ENCODE peak calls at places on chromosomes 4 and X, in six cellular contexts. J, P, A, B, Q and M are unnamed samples.
A peak's percentile ranks its signal among the peaks of the same experiment; 100 is the strongest.

GRCh38 chr4:143336828-143337599 is at the start of gene GAB1:
- DNase-seq in J (peak; percentile 92), P (peak; percentile 80), A (peak; percentile 85), B (peak; percentile 81), Q (peak; percentile 88), M (peak; percentile 79)

GRCh38 chr4:41361831-41362646 is 105.3 kb downstream of the UCHL1 start:
- DNase-seq in J (peak; percentile 41), P (no peak), A (peak; percentile 34), B (no peak), Q (no peak), M (no peak)

GRCh38 chr4:124275-125081 is at the start of gene ZNF718:
- DNase-seq in J (peak; percentile 98), P (peak; percentile 97), A (peak; percentile 97), B (peak; percentile 94), Q (peak; percentile 96), M (peak; percentile 97)

GRCh38 chr4:109993116-109993515 is 80.4 kb downstream of the EGF start:
- DNase-seq in J (no peak), P (no peak), A (no peak), B (no peak), Q (no peak), M (no peak)

GRCh38 chrX:47607091-47607490 is 12.6 kb downstream of the SYN1 start:
- DNase-seq in J (peak; percentile 22), P (no peak), A (no peak), B (no peak), Q (no peak), M (no peak)

GRCh38 chr4:105909699-105910340 is 14.5 kb downstream of the NPNT start:
- DNase-seq in J (no peak), P (peak; percentile 5), A (no peak), B (no peak), Q (no peak), M (no peak)

GRCh38 chr4:76458829-76459228 is 23.8 kb downstream of the SHROOM3 start:
- DNase-seq in J (peak; percentile 17), P (no peak), A (no peak), B (no peak), Q (no peak), M (peak; percentile 81)

GRCh38 chrX:130330706-130331105 is 9.0 kb upstream of the SLC25A14 start:
- DNase-seq in J (peak; percentile 49), P (peak; percentile 40), A (peak; percentile 84), B (peak; percentile 47), Q (peak; percentile 35), M (peak; percentile 5)

GRCh38 chrX:14698770-14699169 is 169.4 kb downstream of the GLRA2 start:
- DNase-seq in J (no peak), P (no peak), A (no peak), B (no peak), Q (no peak), M (no peak)

GRCh38 chr4:83138979-83139378 is 24.4 kb upstream of the PLAC8 start:
- DNase-seq in J (no peak), P (no peak), A (no peak), B (no peak), Q (no peak), M (no peak)

GRCh38 chr4:140637836-140638235 is 69.1 kb upstream of the UCP1 start:
- DNase-seq in J (no peak), P (no peak), A (peak; percentile 41), B (no peak), Q (peak; percentile 34), M (no peak)

GRCh38 chrX:29659911-29660310 is 555.5 kb upstream of the MAGEB2 start:
- DNase-seq in J (no peak), P (no peak), A (no peak), B (no peak), Q (no peak), M (no peak)

GRCh38 chr4:6568689-6569332 is 6.2 kb upstream of the MAN2B2 start:
- DNase-seq in J (peak; percentile 78), P (peak; percentile 79), A (no peak), B (no peak), Q (no peak), M (no peak)

GRCh38 chr4:67558493-67558892 is at the start of gene STAP1:
- DNase-seq in J (no peak), P (no peak), A (no peak), B (no peak), Q (no peak), M (no peak)

GRCh38 chrX:30301977-30302376 is 7.2 kb downstream of the NR0B1 start:
- DNase-seq in J (no peak), P (peak; percentile 43), A (no peak), B (no peak), Q (no peak), M (peak; percentile 18)

GRCh38 chr4:29853843-29854242 is 866.3 kb upstream of the PCDH7 start:
- DNase-seq in J (no peak), P (no peak), A (peak; percentile 28), B (no peak), Q (no peak), M (no peak)

GRCh38 chr4:80213117-80213815 is 16.0 kb downstream of the PRDM8 start:
- DNase-seq in J (peak; percentile 50), P (peak; percentile 87), A (no peak), B (no peak), Q (no peak), M (no peak)

GRCh38 chr4:19224820-19225219 is 1026.9 kb upstream of the SLIT2 start:
- DNase-seq in J (peak; percentile 38), P (peak; percentile 42), A (no peak), B (no peak), Q (no peak), M (no peak)

GRCh38 chr4:145820407-145820806 is 118.2 kb downstream of the ZNF827 start:
- DNase-seq in J (no peak), P (peak; percentile 40), A (no peak), B (no peak), Q (peak; percentile 26), M (no peak)

GRCh38 chr4:155974957-155975356 is 21.3 kb upstream of the CTSO start:
- DNase-seq in J (no peak), P (no peak), A (no peak), B (no peak), Q (no peak), M (no peak)

GRCh38 chr4:114980932-114981693 is 132.3 kb downstream of the NDST4 start:
- DNase-seq in J (no peak), P (no peak), A (no peak), B (no peak), Q (no peak), M (no peak)

GRCh38 chr4:53592686-53593641 is 1.7 kb upstream of the LNX1 start:
- DNase-seq in J (peak; percentile 47), P (no peak), A (peak; percentile 87), B (peak; percentile 77), Q (peak; percentile 53), M (no peak)

GRCh38 chr4:81504685-81505598 is 33.2 kb upstream of the RASGEF1B start:
- DNase-seq in J (no peak), P (no peak), A (no peak), B (no peak), Q (peak; percentile 42), M (no peak)

GRCh38 chr4:122661176-122661575 is 40.3 kb upstream of the IL21 start:
- DNase-seq in J (peak; percentile 8), P (peak; percentile 27), A (no peak), B (no peak), Q (no peak), M (no peak)

GRCh38 chr4:122663814-122664610 is 43.1 kb upstream of the IL21 start:
- DNase-seq in J (no peak), P (peak; percentile 49), A (no peak), B (no peak), Q (no peak), M (no peak)

GRCh38 chr4:122658818-122659295 is 38.0 kb upstream of the IL21 start:
- DNase-seq in J (no peak), P (no peak), A (no peak), B (no peak), Q (no peak), M (no peak)

GRCh38 chr4:122662701-122663100 is 41.8 kb upstream of the IL21 start:
- DNase-seq in J (no peak), P (no peak), A (peak; percentile 34), B (no peak), Q (no peak), M (no peak)

GRCh38 chr4:122661661-122662160 is 40.8 kb upstream of the IL21 start:
- DNase-seq in J (peak; percentile 15), P (peak; percentile 20), A (no peak), B (no peak), Q (no peak), M (no peak)
- H4K91ac ChIP-seq in J (no peak overlapping the region), P (no peak overlapping the region), A (no peak overlapping the region), B (no peak overlapping the region), Q (no peak overlapping the region), M (no peak overlapping the region)

GRCh38 chr4:184645904-184646610 is 3.2 kb downstream of the CASP3 start:
- DNase-seq in J (peak; percentile 16), P (no peak), A (no peak), B (no peak), Q (no peak), M (no peak)

GRCh38 chr4:184647391-184648101 is 1.7 kb downstream of the CASP3 start:
- DNase-seq in J (peak; percentile 65), P (peak; percentile 62), A (no peak), B (no peak), Q (no peak), M (no peak)

GRCh38 chr4:184649026-184649970 is at the start of the genes CASP3 and PRIMPOL:
- DNase-seq in J (peak; percentile 95), P (peak; percentile 92), A (peak; percentile 97), B (peak; percentile 97), Q (peak; percentile 93), M (peak; percentile 95)

GRCh38 chr4:184649971-184650855 is 675 bp downstream of the PRIMPOL start:
- DNase-seq in J (peak; percentile 69), P (peak; percentile 65), A (no peak), B (no peak), Q (peak; percentile 34), M (peak; percentile 11)

DNA sequence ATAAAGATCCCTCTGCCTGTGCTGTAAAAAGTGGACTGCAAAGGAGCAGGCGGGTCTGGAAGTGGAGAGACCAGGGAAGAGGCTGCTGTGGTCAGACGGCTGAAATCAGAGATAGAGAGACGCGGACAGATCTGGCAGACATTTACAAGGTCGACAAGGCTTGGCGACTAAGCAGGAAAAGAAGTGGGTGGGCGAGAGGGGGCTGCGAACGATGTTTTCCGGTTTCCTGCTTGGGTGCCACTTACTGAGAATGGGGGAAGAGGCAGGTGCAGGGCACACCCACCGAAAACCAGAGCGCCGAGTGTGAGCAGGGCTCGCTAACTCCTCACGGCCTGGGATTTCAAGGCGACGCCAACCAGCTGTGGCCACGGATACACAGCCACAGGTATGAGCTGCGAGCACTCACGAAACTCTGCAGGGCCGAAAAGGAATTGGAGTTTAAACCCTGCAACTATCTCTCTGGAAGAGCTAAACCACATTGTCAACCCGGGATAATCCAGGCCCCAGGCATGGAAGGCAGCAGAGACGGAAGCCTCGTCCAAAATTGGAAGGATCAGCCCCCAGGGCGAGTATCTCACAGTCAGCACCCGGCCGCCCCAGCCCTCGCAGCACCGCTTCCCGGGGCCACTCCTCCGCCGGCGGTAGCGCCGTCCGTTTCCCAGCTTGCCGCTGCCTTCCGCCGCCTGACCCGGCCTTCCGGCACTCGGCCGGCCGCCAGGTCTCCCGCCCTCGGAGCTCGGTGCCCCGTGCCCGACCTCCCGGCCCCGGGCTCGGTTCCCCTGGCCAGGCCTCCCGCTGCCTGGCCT is 824 bp downstream of the CASP3 start:
- DNase-seq in J (peak; percentile 60), P (peak; percentile 33), A (peak; percentile 43), B (peak; percentile 58), Q (peak; percentile 40), M (peak; percentile 41)
- H2BK120ac ChIP-seq in J (peak overlapping the region; percentile 75), P (no peak overlapping the region), A (no peak overlapping the region), B (no peak overlapping the region), Q (peak overlapping the region; percentile 59), M (peak overlapping the region; percentile 36)

GRCh38 chr4:176475091-176475490 is 155.3 kb downstream of the SPCS3 start:
- DNase-seq in J (no peak), P (no peak), A (no peak), B (no peak), Q (no peak), M (no peak)
- H4K91ac ChIP-seq in J (no peak overlapping the region), P (no peak overlapping the region), A (no peak overlapping the region), B (no peak overlapping the region), Q (no peak overlapping the region), M (no peak overlapping the region)

GRCh38 chr4:112651641-112652040 is 14.7 kb downstream of the LARP7 start:
- DNase-seq in J (no peak), P (no peak), A (no peak), B (no peak), Q (no peak), M (no peak)
- H2BK120ac ChIP-seq in J (no peak overlapping the region), P (no peak overlapping the region), A (no peak overlapping the region), B (peak overlapping the region; percentile 89), Q (no peak overlapping the region), M (no peak overlapping the region)